ENCODE peak calls at places on chromosomes 11 and 22, in nine cellular contexts. U is DMS79 treated with DMSO at 0.1 percent for 48 hours; L is stimulated activated CD8-positive, alpha-beta memory T cell treated with anti-CD3 and anti-CD28 coated beads, Interleukin-15, amount 100 ng/mL, for 24 hours; D is M059J; X is KG1; S is Calu3; Q is mucosa of descending colon; N is T-helper 2 cell; K is HTR-8/SVneo. W is an unnamed sample.

GRCh38 chr11:68574308-68574707 is 110.0 kb upstream of the GAL start:
- DNase-seq in U (peak; percentile 18), L (no peak), D (peak; percentile 13), X (no peak), S (no peak), Q (no peak), N (no peak), K (no peak), W (no peak)

GRCh38 chr11:34213366-34213765 is 107.9 kb downstream of the NAT10 start:
- DNase-seq in U (peak; percentile 8), L (no peak), D (peak; percentile 63), X (no peak), S (no peak), Q (no peak), N (no peak), K (no peak), W (no peak)

GRCh38 chr22:36385491-36386350 is 2.0 kb downstream of the MYH9 start:
- DNase-seq in U (peak; percentile 56), L (no peak), D (no peak), X (no peak), S (peak; percentile 79), Q (no peak), N (peak; percentile 53), K (no peak), W (peak; percentile 41)

GRCh38 chr11:93073508-93074280 is 104.2 kb downstream of the MTNR1B start:
- DNase-seq in U (no peak), L (no peak), D (no peak), X (no peak), S (no peak), Q (no peak), N (no peak), K (no peak), W (no peak)

GRCh38 chr11:19499999-19500398 is 212.6 kb upstream of the NAV2 start:
- DNase-seq in U (no peak), L (no peak), D (no peak), X (no peak), S (no peak), Q (no peak), N (no peak), K (no peak), W (no peak)

GRCh38 chr11:47969401-47969800 is 11.0 kb upstream of the PTPRJ start:
- DNase-seq in U (no peak), L (no peak), D (no peak), X (no peak), S (no peak), Q (no peak), N (no peak), K (no peak), W (no peak)

GRCh38 chr11:81705283-81705682 is 1028.4 kb downstream of the FAM181B start:
- DNase-seq in U (no peak), L (no peak), D (no peak), X (no peak), S (no peak), Q (no peak), N (no peak), K (no peak), W (no peak)

GRCh38 chr11:60762851-60763691 is 6.4 kb downstream of the MS4A15 start:
- DNase-seq in U (no peak), L (no peak), D (peak; percentile 13), X (no peak), S (no peak), Q (no peak), N (no peak), K (no peak), W (no peak)

GRCh38 chr11:61567286-61568061 is 13.4 kb downstream of the SYT7 start:
- DNase-seq in U (no peak), L (peak; percentile 64), D (peak; percentile 58), X (peak; percentile 88), S (peak; percentile 86), Q (peak; percentile 74), N (peak; percentile 60), K (peak; percentile 72), W (peak; percentile 88)

GRCh38 chr22:31637375-31637937 is 24.6 kb downstream of the PISD start:
- DNase-seq in U (no peak), L (no peak), D (no peak), X (peak; percentile 65), S (no peak), Q (peak; percentile 69), N (no peak), K (no peak), W (no peak)

GRCh38 chr11:69443138-69443967 is 38.1 kb upstream of the LINC01488 start:
- DNase-seq in U (peak; percentile 57), L (peak; percentile 41), D (peak; percentile 92), X (peak; percentile 32), S (peak; percentile 83), Q (peak; percentile 92), N (peak; percentile 49), K (peak; percentile 96), W (peak; percentile 81)

GRCh38 chr11:47669856-47670255 is 27.5 kb upstream of the MTCH2 start:
- DNase-seq in U (no peak), L (no peak), D (no peak), X (no peak), S (no peak), Q (no peak), N (no peak), K (no peak), W (no peak)

GRCh38 chr11:66745356-66746235 is 16.6 kb upstream of the SPTBN2 start:
- DNase-seq in U (peak; percentile 77), L (no peak), D (no peak), X (no peak), S (peak; percentile 44), Q (peak; percentile 86), N (peak; percentile 15), K (peak; percentile 31), W (peak; percentile 60)

GRCh38 chr22:28992565-28993326 is 68.9 kb downstream of the C22orf31 start:
- DNase-seq in U (no peak), L (no peak), D (no peak), X (no peak), S (no peak), Q (no peak), N (no peak), K (no peak), W (no peak)

GRCh38 chr11:119421941-119422504 is 949 bp downstream of the THY1 start:
- DNase-seq in U (peak; percentile 46), L (no peak), D (peak; percentile 44), X (no peak), S (no peak), Q (no peak), N (no peak), K (no peak), W (no peak)

GRCh38 chr11:70501026-70501901 is 102.9 kb downstream of the CTTN start:
- DNase-seq in U (no peak), L (no peak), D (peak; percentile 28), X (no peak), S (no peak), Q (no peak), N (no peak), K (no peak), W (no peak)

GRCh38 chr22:19599626-19600243 is 75.5 kb upstream of the CLDN5 start:
- DNase-seq in U (no peak), L (no peak), D (no peak), X (no peak), S (no peak), Q (no peak), N (no peak), K (no peak), W (no peak)

GRCh38 chr22:33851240-33851639 is 69.0 kb downstream of the LARGE1 start:
- DNase-seq in U (no peak), L (no peak), D (no peak), X (no peak), S (no peak), Q (no peak), N (no peak), K (no peak), W (no peak)

GRCh38 chr11:19995131-19995530 is 165.1 kb downstream of the DBX1 start:
- DNase-seq in U (peak; percentile 53), L (no peak), D (peak; percentile 91), X (no peak), S (peak; percentile 35), Q (no peak), N (no peak), K (peak; percentile 82), W (no peak)

GRCh38 chr22:46068908-46069481 is 81.3 kb upstream of the PPARA start:
- DNase-seq in U (no peak), L (no peak), D (peak; percentile 94), X (peak; percentile 54), S (peak; percentile 29), Q (peak; percentile 51), N (no peak), K (no peak), W (peak; percentile 30)

GRCh38 chr11:26950260-26950719 is 43.6 kb upstream of the FIBIN start:
- DNase-seq in U (no peak), L (no peak), D (peak; percentile 4), X (no peak), S (no peak), Q (no peak), N (no peak), K (no peak), W (no peak)

GRCh38 chr11:19311306-19312030 is 70.7 kb upstream of the E2F8 start:
- DNase-seq in U (peak; percentile 28), L (peak; percentile 3), D (peak; percentile 55), X (peak; percentile 21), S (peak; percentile 79), Q (no peak), N (no peak), K (peak; percentile 54), W (peak; percentile 39)

GRCh38 chr22:18095101-18095805 is 15.4 kb upstream of the TUBA8 start:
- DNase-seq in U (no peak), L (no peak), D (peak; percentile 74), X (no peak), S (no peak), Q (no peak), N (no peak), K (no peak), W (no peak)

GRCh38 chr11:79510948-79511347 is 70.1 kb upstream of the TENM4 start:
- DNase-seq in U (no peak), L (no peak), D (no peak), X (no peak), S (no peak), Q (no peak), N (no peak), K (no peak), W (no peak)

W was measured in activated naive CD8-positive, alpha-beta T cell treated with anti-CD3 and anti-CD28 coated beads, Interleukin-2, amount 10 ng/mL, durations not matched to agents 7 days and 5 days.